ENCODE peak calls at places on chromosomes 16 and 17, in four cellular contexts. One of them, this sample, is unnamed.

GRCh38 chr16:73142069-73142880 is 94.3 kb upstream of the ZFHX3 start:
- DNase-seq in activated B cell treated with CpG ODN at 0.5 μM for 24 hours: no peak
- DNase-seq in ovary: no peak
- DNase-seq in kidney epithelial cell: no peak
- DNase-seq in this sample: no peak

GRCh38 chr16:89951509-89951908 is 3.0 kb downstream of the DEF8 start:
- DNase-seq in activated B cell treated with CpG ODN at 0.5 μM for 24 hours: no peak
- DNase-seq in ovary: no peak
- DNase-seq in kidney epithelial cell: no peak
- DNase-seq in this sample: no peak

GRCh38 chr17:27340990-27341595 is 47.2 kb downstream of the WSB1 start:
- DNase-seq in activated B cell treated with CpG ODN at 0.5 μM for 24 hours: no peak
- DNase-seq in ovary: no peak
- DNase-seq in kidney epithelial cell: no peak
- DNase-seq in this sample: no peak

GRCh38 chr17:29590979-29591736 is 1.7 kb upstream of the GIT1 start:
- DNase-seq in activated B cell treated with CpG ODN at 0.5 μM for 24 hours: no peak
- DNase-seq in ovary: no peak
- DNase-seq in kidney epithelial cell: no peak
- DNase-seq in this sample: no peak

GRCh38 chr17:30376621-30377452 is 1.9 kb upstream of the CPD start:
- DNase-seq in activated B cell treated with CpG ODN at 0.5 μM for 24 hours: no peak
- DNase-seq in ovary: peak
- DNase-seq in kidney epithelial cell: peak
- DNase-seq in this sample: no peak

GRCh38 chr17:68540981-68541380 is 28.8 kb downstream of the PRKAR1A start:
- DNase-seq in activated B cell treated with CpG ODN at 0.5 μM for 24 hours: no peak
- DNase-seq in ovary: no peak
- DNase-seq in kidney epithelial cell: no peak
- DNase-seq in this sample: no peak

GRCh38 chr17:48746916-48747444 is 18.4 kb upstream of the HOXB13 start:
- DNase-seq in activated B cell treated with CpG ODN at 0.5 μM for 24 hours: no peak
- DNase-seq in ovary: no peak
- DNase-seq in kidney epithelial cell: no peak
- DNase-seq in this sample: no peak

GRCh38 chr17:40122944-40123810 is 1.4 kb downstream of the MSL1 start:
- DNase-seq in activated B cell treated with CpG ODN at 0.5 μM for 24 hours: peak
- DNase-seq in ovary: peak
- DNase-seq in kidney epithelial cell: no peak
- DNase-seq in this sample: no peak

GRCh38 chr17:8793649-8794048 is 5.5 kb downstream of the MFSD6L start:
- DNase-seq in activated B cell treated with CpG ODN at 0.5 μM for 24 hours: no peak
- DNase-seq in ovary: no peak
- DNase-seq in kidney epithelial cell: no peak
- DNase-seq in this sample: no peak

GRCh38 chr16:79076039-79076767 is 524.3 kb downstream of the MAF start:
- DNase-seq in activated B cell treated with CpG ODN at 0.5 μM for 24 hours: no peak
- DNase-seq in ovary: no peak
- DNase-seq in kidney epithelial cell: no peak
- DNase-seq in this sample: no peak

GRCh38 chr17:79087428-79088143 is 13.0 kb downstream of the ENGASE start:
- DNase-seq in activated B cell treated with CpG ODN at 0.5 μM for 24 hours: peak
- DNase-seq in ovary: peak
- DNase-seq in kidney epithelial cell: no peak
- DNase-seq in this sample: peak

GRCh38 chr17:35555695-35556094 is 4.9 kb downstream of the SLFN14 start:
- DNase-seq in activated B cell treated with CpG ODN at 0.5 μM for 24 hours: no peak
- DNase-seq in ovary: no peak
- DNase-seq in kidney epithelial cell: no peak
- DNase-seq in this sample: no peak

GRCh38 chr17:46732754-46733398 is 85.6 kb downstream of the WNT3 start:
- DNase-seq in activated B cell treated with CpG ODN at 0.5 μM for 24 hours: no peak
- DNase-seq in ovary: no peak
- DNase-seq in kidney epithelial cell: no peak
- DNase-seq in this sample: no peak

GRCh38 chr17:74296548-74296936 is 22.5 kb downstream of the DNAI2 start:
- DNase-seq in activated B cell treated with CpG ODN at 0.5 μM for 24 hours: no peak
- DNase-seq in ovary: peak
- DNase-seq in kidney epithelial cell: no peak
- DNase-seq in this sample: peak

GRCh38 chr17:67415291-67415690 is 38.2 kb downstream of the PITPNC1 start:
- DNase-seq in activated B cell treated with CpG ODN at 0.5 μM for 24 hours: no peak
- DNase-seq in ovary: peak
- DNase-seq in kidney epithelial cell: no peak
- DNase-seq in this sample: no peak

GRCh38 chr16:49528035-49528434 is 154.4 kb downstream of the C16orf78 start:
- DNase-seq in activated B cell treated with CpG ODN at 0.5 μM for 24 hours: no peak
- DNase-seq in ovary: no peak
- DNase-seq in kidney epithelial cell: no peak
- DNase-seq in this sample: no peak

GRCh38 chr17:21271767-21272166 is 12.7 kb upstream of the MAP2K3 start:
- DNase-seq in activated B cell treated with CpG ODN at 0.5 μM for 24 hours: no peak
- DNase-seq in ovary: no peak
- DNase-seq in kidney epithelial cell: no peak
- DNase-seq in this sample: no peak

GRCh38 chr17:31674305-31674704 is 184.7 kb downstream of the COPRS start:
- DNase-seq in activated B cell treated with CpG ODN at 0.5 μM for 24 hours: no peak
- DNase-seq in ovary: no peak
- DNase-seq in kidney epithelial cell: no peak
- DNase-seq in this sample: no peak

GRCh38 chr17:49444384-49444783 is 29.7 kb upstream of the PHB1 start:
- DNase-seq in activated B cell treated with CpG ODN at 0.5 μM for 24 hours: no peak
- DNase-seq in ovary: no peak
- DNase-seq in kidney epithelial cell: no peak
- DNase-seq in this sample: no peak

GRCh38 chr17:9987779-9988585 is 82.9 kb upstream of the RCVRN start:
- DNase-seq in activated B cell treated with CpG ODN at 0.5 μM for 24 hours: no peak
- DNase-seq in ovary: no peak
- DNase-seq in kidney epithelial cell: no peak
- DNase-seq in this sample: peak

GRCh38 chr16:86261379-86261778 is 248.9 kb upstream of the FOXF1 start:
- DNase-seq in activated B cell treated with CpG ODN at 0.5 μM for 24 hours: no peak
- DNase-seq in ovary: no peak
- DNase-seq in kidney epithelial cell: no peak
- DNase-seq in this sample: no peak

GRCh38 chr17:44323359-44324091 is 1.1 kb downstream of the SLC25A39 start:
- DNase-seq in activated B cell treated with CpG ODN at 0.5 μM for 24 hours: no peak
- DNase-seq in ovary: no peak
- DNase-seq in kidney epithelial cell: no peak
- DNase-seq in this sample: no peak

GRCh38 chr17:38922538-38923291 is 2.7 kb upstream of the LASP1NB start:
- DNase-seq in activated B cell treated with CpG ODN at 0.5 μM for 24 hours: no peak
- DNase-seq in ovary: peak
- DNase-seq in kidney epithelial cell: no peak
- DNase-seq in this sample: no peak

GRCh38 chr17:64341181-64341580 is 49.5 kb downstream of the PECAM1 start:
- DNase-seq in activated B cell treated with CpG ODN at 0.5 μM for 24 hours: no peak
- DNase-seq in ovary: no peak
- DNase-seq in kidney epithelial cell: no peak
- DNase-seq in this sample: no peak

GRCh38 chr16:57208926-57209325 is 22.8 kb downstream of the RSPRY1 start:
- DNase-seq in activated B cell treated with CpG ODN at 0.5 μM for 24 hours: no peak
- DNase-seq in ovary: no peak
- DNase-seq in kidney epithelial cell: no peak
- DNase-seq in this sample: no peak

GRCh38 chr17:54956802-54957201 is 11.7 kb downstream of the COX11 start:
- DNase-seq in activated B cell treated with CpG ODN at 0.5 μM for 24 hours: no peak
- DNase-seq in ovary: no peak
- DNase-seq in kidney epithelial cell: no peak
- DNase-seq in this sample: no peak

GRCh38 chr17:73784015-73784603 is 139.9 kb upstream of the SDK2 start:
- DNase-seq in activated B cell treated with CpG ODN at 0.5 μM for 24 hours: no peak
- DNase-seq in ovary: no peak
- DNase-seq in kidney epithelial cell: no peak
- DNase-seq in this sample: no peak

GRCh38 chr16:10525214-10525825 is 55.1 kb downstream of the EMP2 start:
- DNase-seq in activated B cell treated with CpG ODN at 0.5 μM for 24 hours: no peak
- DNase-seq in ovary: no peak
- DNase-seq in kidney epithelial cell: no peak
- DNase-seq in this sample: peak

GRCh38 chr16:48366165-48367093 is 18.8 kb downstream of the SIAH1 start:
- DNase-seq in activated B cell treated with CpG ODN at 0.5 μM for 24 hours: no peak
- DNase-seq in ovary: no peak
- DNase-seq in kidney epithelial cell: no peak
- DNase-seq in this sample: peak

GRCh38 chr17:57866723-57867122 is 16.9 kb upstream of the MRPS23 start:
- DNase-seq in activated B cell treated with CpG ODN at 0.5 μM for 24 hours: no peak
- DNase-seq in ovary: no peak
- DNase-seq in kidney epithelial cell: no peak
- DNase-seq in this sample: no peak

GRCh38 chr16:9407206-9407758 is 315.8 kb downstream of the HAPSTR1 start:
- DNase-seq in activated B cell treated with CpG ODN at 0.5 μM for 24 hours: no peak
- DNase-seq in ovary: no peak
- DNase-seq in kidney epithelial cell: no peak
- DNase-seq in this sample: no peak

GRCh38 chr17:43578699-43579569 is 32.8 kb upstream of the ETV4 start:
- DNase-seq in activated B cell treated with CpG ODN at 0.5 μM for 24 hours: peak
- DNase-seq in ovary: no peak
- DNase-seq in kidney epithelial cell: no peak
- DNase-seq in this sample: peak

GRCh38 chr16:85683363-85683762 is 5.4 kb downstream of the GINS2 start:
- DNase-seq in activated B cell treated with CpG ODN at 0.5 μM for 24 hours: no peak
- DNase-seq in ovary: no peak
- DNase-seq in kidney epithelial cell: no peak
- DNase-seq in this sample: no peak

GRCh38 chr16:51952500-51952899 is 594.4 kb downstream of the TOX3 start:
- DNase-seq in activated B cell treated with CpG ODN at 0.5 μM for 24 hours: no peak
- DNase-seq in ovary: no peak
- DNase-seq in kidney epithelial cell: no peak
- DNase-seq in this sample: no peak

GRCh38 chr16:23466162-23466885 is 13.3 kb upstream of the COG7 start:
- DNase-seq in activated B cell treated with CpG ODN at 0.5 μM for 24 hours: no peak
- DNase-seq in ovary: no peak
- DNase-seq in kidney epithelial cell: peak
- DNase-seq in this sample: no peak

GRCh38 chr17:39867084-39867890 is 715 bp upstream of the ZPBP2 start:
- DNase-seq in activated B cell treated with CpG ODN at 0.5 μM for 24 hours: peak
- DNase-seq in ovary: no peak
- DNase-seq in kidney epithelial cell: no peak
- DNase-seq in this sample: no peak

GRCh38 chr17:606501-607243 is 108.0 kb downstream of the VPS53 start:
- DNase-seq in activated B cell treated with CpG ODN at 0.5 μM for 24 hours: no peak
- DNase-seq in ovary: no peak
- DNase-seq in kidney epithelial cell: peak
- DNase-seq in this sample: no peak

GRCh38 chr16:48907906-48908634 is 298.1 kb upstream of the N4BP1 start:
- DNase-seq in activated B cell treated with CpG ODN at 0.5 μM for 24 hours: no peak
- DNase-seq in ovary: no peak
- DNase-seq in kidney epithelial cell: no peak
- DNase-seq in this sample: peak

GRCh38 chr17:60139438-60140285 is 10.1 kb upstream of the CA4 start:
- DNase-seq in activated B cell treated with CpG ODN at 0.5 μM for 24 hours: peak
- DNase-seq in ovary: peak
- DNase-seq in kidney epithelial cell: no peak
- DNase-seq in this sample: peak